ENCODE peak calls at places on chromosomes 11 and 22, in five cellular contexts. One of them, this sample, is unnamed.

GRCh38 chr22:22692707-22693530 is 48.5 kb downstream of the GGTLC2 start:
- DNase-seq in IMR-90: peak
- DNase-seq in K562: peak
- DNase-seq in GM12878: no peak
- DNase-seq in SK-N-SH: peak
- DNase-seq in this sample: peak

GRCh38 chr11:117316197-117316961 is at the start of gene BACE1:
- DNase-seq in IMR-90: peak
- DNase-seq in K562: no peak
- DNase-seq in GM12878: no peak
- DNase-seq in SK-N-SH: peak
- DNase-seq in this sample: peak

GRCh38 chr22:19357270-19358105 is 66.0 kb upstream of the CLTCL1 start:
- DNase-seq in IMR-90: peak
- DNase-seq in K562: no peak
- DNase-seq in GM12878: no peak
- DNase-seq in SK-N-SH: no peak
- DNase-seq in this sample: no peak

GRCh38 chr11:89220684-89221339 is 43.1 kb downstream of the TYR start:
- DNase-seq in IMR-90: no peak
- DNase-seq in K562: no peak
- DNase-seq in GM12878: no peak
- DNase-seq in SK-N-SH: no peak
- DNase-seq in this sample: no peak

GRCh38 chr11:116192509-116193206 is 580.1 kb downstream of the BUD13 start:
- DNase-seq in IMR-90: no peak
- DNase-seq in K562: no peak
- DNase-seq in GM12878: no peak
- DNase-seq in SK-N-SH: peak
- DNase-seq in this sample: no peak

GRCh38 chr11:6623391-6624363 is 4.5 kb upstream of the TPP1 start:
- DNase-seq in IMR-90: no peak
- DNase-seq in K562: no peak
- DNase-seq in GM12878: no peak
- DNase-seq in SK-N-SH: no peak
- DNase-seq in this sample: no peak

GRCh38 chr11:90124946-90125345 is 9.5 kb upstream of the NAALAD2 start:
- DNase-seq in IMR-90: no peak
- DNase-seq in K562: no peak
- DNase-seq in GM12878: no peak
- DNase-seq in SK-N-SH: no peak
- DNase-seq in this sample: no peak

GRCh38 chr11:113994077-113994954 is 19.4 kb downstream of the HTR3A start:
- DNase-seq in IMR-90: no peak
- DNase-seq in K562: peak
- DNase-seq in GM12878: no peak
- DNase-seq in SK-N-SH: peak
- DNase-seq in this sample: peak

GRCh38 chr11:93216511-93217121 is 18.8 kb upstream of the SLC36A4 start:
- DNase-seq in IMR-90: no peak
- DNase-seq in K562: no peak
- DNase-seq in GM12878: no peak
- DNase-seq in SK-N-SH: peak
- DNase-seq in this sample: no peak

GRCh38 chr22:24894220-24894975 is 52.1 kb downstream of the LHFPL7 start:
- DNase-seq in IMR-90: peak
- DNase-seq in K562: peak
- DNase-seq in GM12878: no peak
- DNase-seq in SK-N-SH: peak
- DNase-seq in this sample: peak

GRCh38 chr22:45518580-45518991 is 15.9 kb downstream of the FBLN1 start:
- DNase-seq in IMR-90: no peak
- DNase-seq in K562: no peak
- DNase-seq in GM12878: no peak
- DNase-seq in SK-N-SH: no peak
- DNase-seq in this sample: no peak

GRCh38 chr11:71357414-71357813 is 90.8 kb downstream of the DHCR7 start:
- DNase-seq in IMR-90: no peak
- DNase-seq in K562: no peak
- DNase-seq in GM12878: no peak
- DNase-seq in SK-N-SH: no peak
- DNase-seq in this sample: no peak

GRCh38 chr22:48886604-48887393 is 940.9 kb downstream of the BRD1 start:
- DNase-seq in IMR-90: no peak
- DNase-seq in K562: no peak
- DNase-seq in GM12878: no peak
- DNase-seq in SK-N-SH: no peak
- DNase-seq in this sample: no peak

GRCh38 chr22:42462016-42462415 is 29.8 kb upstream of the NFAM1 start:
- DNase-seq in IMR-90: no peak
- DNase-seq in K562: peak
- DNase-seq in GM12878: no peak
- DNase-seq in SK-N-SH: peak
- DNase-seq in this sample: no peak

GRCh38 chr22:47065756-47066615 is 303.5 kb downstream of the TBC1D22A start:
- DNase-seq in IMR-90: peak
- DNase-seq in K562: no peak
- DNase-seq in GM12878: no peak
- DNase-seq in SK-N-SH: no peak
- DNase-seq in this sample: no peak

GRCh38 chr11:83087035-83087434 is 15.3 kb upstream of the RAB30 start:
- DNase-seq in IMR-90: no peak
- DNase-seq in K562: no peak
- DNase-seq in GM12878: no peak
- DNase-seq in SK-N-SH: no peak
- DNase-seq in this sample: peak

GRCh38 chr11:86435711-86436110 is 61.0 kb downstream of the CCDC81 start:
- DNase-seq in IMR-90: no peak
- DNase-seq in K562: no peak
- DNase-seq in GM12878: no peak
- DNase-seq in SK-N-SH: no peak
- DNase-seq in this sample: no peak

GRCh38 chr11:44628730-44629361 is 63.4 kb downstream of the CD82 start:
- DNase-seq in IMR-90: no peak
- DNase-seq in K562: no peak
- DNase-seq in GM12878: no peak
- DNase-seq in SK-N-SH: no peak
- DNase-seq in this sample: no peak

GRCh38 chr11:43736502-43737193 is 56.1 kb downstream of the HSD17B12 start:
- DNase-seq in IMR-90: peak
- DNase-seq in K562: no peak
- DNase-seq in GM12878: no peak
- DNase-seq in SK-N-SH: no peak
- DNase-seq in this sample: no peak

GRCh38 chr11:15346907-15347306 is 232.2 kb downstream of the INSC start:
- DNase-seq in IMR-90: no peak
- DNase-seq in K562: no peak
- DNase-seq in GM12878: no peak
- DNase-seq in SK-N-SH: no peak
- DNase-seq in this sample: no peak

GRCh38 chr11:67488155-67488480 is 5.3 kb downstream of the AIP start:
- DNase-seq in IMR-90: no peak
- DNase-seq in K562: no peak
- DNase-seq in GM12878: no peak
- DNase-seq in SK-N-SH: no peak
- DNase-seq in this sample: no peak

DNA sequence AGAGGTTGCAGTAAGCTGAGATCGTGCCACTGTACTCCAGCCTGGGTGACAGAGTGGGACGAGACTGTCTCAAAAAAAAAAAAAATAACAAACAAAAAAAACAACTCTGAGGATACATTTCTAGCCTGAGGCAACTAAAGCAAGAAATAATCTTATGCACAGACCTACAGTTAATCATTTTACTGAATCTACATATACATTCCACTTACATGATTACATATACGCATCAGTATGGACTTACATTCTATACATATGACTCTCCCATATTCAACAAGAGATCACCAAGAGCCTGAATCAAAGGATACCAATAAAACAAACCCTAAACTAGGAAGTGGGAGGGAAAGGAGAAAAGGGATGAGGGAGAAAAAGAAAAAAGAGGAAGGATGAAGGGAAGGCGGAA is 1.1 kb downstream of the ALG8 start:
- DNase-seq in IMR-90: peak
- DNase-seq in K562: no peak
- DNase-seq in GM12878: no peak
- DNase-seq in SK-N-SH: no peak
- DNase-seq in this sample: no peak
- TF ChIP-seq RCOR1 in IMR-90: no peak
- TF ChIP-seq RCOR1 in K562: no peak
- TF ChIP-seq RCOR1 in GM12878: no peak
- TF ChIP-seq RCOR1 in SK-N-SH: no peak
- TF ChIP-seq RCOR1 in this sample: no peak

GRCh38 chr11:2867142-2867541 is 18.4 kb downstream of the CDKN1C start:
- DNase-seq in IMR-90: no peak
- DNase-seq in K562: no peak
- DNase-seq in GM12878: no peak
- DNase-seq in SK-N-SH: no peak
- DNase-seq in this sample: no peak
- TF ChIP-seq RCOR1 in IMR-90: no peak
- TF ChIP-seq RCOR1 in K562: no peak
- TF ChIP-seq RCOR1 in GM12878: no peak
- TF ChIP-seq RCOR1 in SK-N-SH: no peak
- TF ChIP-seq RCOR1 in this sample: no peak

DNA sequence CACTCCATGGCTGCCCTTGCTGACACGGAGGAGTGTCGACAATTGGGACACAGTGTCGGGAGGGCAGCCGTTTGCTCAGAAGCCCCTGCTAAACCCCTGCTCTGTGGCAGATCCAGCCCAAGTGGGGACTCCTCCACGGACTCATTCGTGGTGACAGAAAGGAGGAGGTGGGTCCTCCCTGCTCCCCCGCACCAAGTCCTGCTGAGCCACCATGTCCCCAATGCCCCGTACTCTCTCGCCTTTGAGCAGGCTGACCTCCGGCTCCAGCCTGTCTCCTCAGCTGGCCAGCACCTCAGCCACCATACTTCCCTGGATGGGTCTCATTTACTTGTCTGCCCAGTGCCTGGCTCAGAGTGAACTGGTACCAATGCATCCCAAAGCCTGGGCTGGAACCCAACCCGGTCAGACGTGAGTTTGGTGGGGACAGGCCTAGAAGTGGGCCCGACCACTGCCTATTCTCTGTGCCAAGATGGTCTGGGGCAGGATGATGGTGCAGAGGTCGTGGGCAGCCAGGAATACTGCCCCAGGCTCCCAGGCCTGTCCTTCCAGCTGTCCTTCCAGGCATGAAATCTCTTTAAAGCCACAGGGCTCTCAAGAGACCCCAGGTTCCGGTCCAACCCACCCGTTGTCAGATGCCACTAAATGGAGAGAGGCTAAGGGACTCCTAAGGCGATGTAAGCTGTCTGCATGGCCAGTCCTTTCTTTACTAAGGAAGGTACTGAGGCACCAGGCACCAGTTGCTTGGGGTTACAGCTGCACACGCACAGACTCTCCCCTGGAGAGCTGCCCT is 4.3 kb downstream of the CBX6 start:
- DNase-seq in IMR-90: no peak
- DNase-seq in K562: no peak
- DNase-seq in GM12878: no peak
- DNase-seq in SK-N-SH: no peak
- DNase-seq in this sample: no peak
- TF ChIP-seq RCOR1 in IMR-90: no peak
- TF ChIP-seq RCOR1 in K562: no peak
- TF ChIP-seq RCOR1 in GM12878: no peak
- TF ChIP-seq RCOR1 in SK-N-SH: no peak
- TF ChIP-seq RCOR1 in this sample: no peak

GRCh38 chr22:50699001-50699753 is 26.6 kb downstream of the SHANK3 start:
- DNase-seq in IMR-90: no peak
- DNase-seq in K562: no peak
- DNase-seq in GM12878: no peak
- DNase-seq in SK-N-SH: no peak
- DNase-seq in this sample: no peak

GRCh38 chr22:50699754-50700386 is 27.2 kb downstream of the SHANK3 start:
- DNase-seq in IMR-90: no peak
- DNase-seq in K562: peak
- DNase-seq in GM12878: no peak
- DNase-seq in SK-N-SH: no peak
- DNase-seq in this sample: no peak

GRCh38 chr22:50701428-50702154 is 29.0 kb downstream of the SHANK3 start:
- DNase-seq in IMR-90: no peak
- DNase-seq in K562: no peak
- DNase-seq in GM12878: no peak
- DNase-seq in SK-N-SH: no peak
- DNase-seq in this sample: no peak

GRCh38 chr22:50701076-50701419 is 28.4 kb downstream of the SHANK3 start:
- DNase-seq in IMR-90: no peak
- DNase-seq in K562: no peak
- DNase-seq in GM12878: no peak
- DNase-seq in SK-N-SH: no peak
- DNase-seq in this sample: no peak

GRCh38 chr22:50700387-50701075 is 27.9 kb downstream of the SHANK3 start:
- DNase-seq in IMR-90: no peak
- DNase-seq in K562: no peak
- DNase-seq in GM12878: no peak
- DNase-seq in SK-N-SH: no peak
- DNase-seq in this sample: no peak
- TF ChIP-seq RCOR1 in IMR-90: no peak
- TF ChIP-seq RCOR1 in K562: no peak
- TF ChIP-seq RCOR1 in GM12878: no peak
- TF ChIP-seq RCOR1 in SK-N-SH: no peak
- TF ChIP-seq RCOR1 in this sample: no peak

This sample was measured in A549.